ENCODE peak calls at places on chromosomes 12 and 14, in six cellular contexts. J is HepG2, R is SK-N-SH, F is GM12878, N is K562, T is Panc1. H is an unnamed sample.
A peak's percentile ranks its signal among the peaks of the same experiment; 100 is the strongest.

GRCh38 chr12:27521066-27521465 is 2.9 kb upstream of the PPFIBP1 start:
- DNase-seq in J (no peak), R (peak; percentile 31), F (no peak), T (no peak), N (peak; percentile 19), H (no peak)

GRCh38 chr14:75972729-75973480 is 8.9 kb downstream of the TGFB3 start:
- DNase-seq in J (no peak), F (no peak), T (no peak), R (peak; percentile 71), N (no peak), H (no peak)

GRCh38 chr12:113133036-113133435 is 2.5 kb downstream of the RASAL1 start:
- DNase-seq in J (no peak), T (no peak), R (peak; percentile 34), F (no peak), N (no peak), H (no peak)

GRCh38 chr12:108342985-108343384 is 3.9 kb upstream of the CMKLR1 start:
- DNase-seq in R (no peak), J (no peak), N (no peak), F (no peak), T (no peak), H (no peak)

GRCh38 chr12:31231611-31232360 is 94.2 kb downstream of the SINHCAF start:
- DNase-seq in R (no peak), N (no peak), T (no peak), F (no peak), J (no peak), H (no peak)

GRCh38 chr14:21699551-21699950 is 25.9 kb upstream of the OR4E1 start:
- DNase-seq in F (no peak), N (no peak), J (no peak), R (no peak), T (no peak), H (no peak)

GRCh38 chr14:85195872-85196477 is 334.0 kb upstream of the FLRT2 start:
- DNase-seq in T (no peak), J (no peak), F (no peak), R (peak; percentile 1), N (no peak), H (no peak)

GRCh38 chr12:16389594-16389993 is 42.1 kb downstream of the MGST1 start:
- DNase-seq in F (no peak), J (no peak), T (no peak), N (no peak), R (no peak), H (no peak)

GRCh38 chr14:65354131-65354530 is 58.4 kb upstream of the FUT8 start:
- DNase-seq in F (no peak), N (no peak), R (no peak), T (no peak), J (no peak), H (no peak)

GRCh38 chr14:21044106-21044618 is 2.0 kb downstream of the RNASE7 start:
- DNase-seq in N (no peak), T (no peak), F (no peak), R (peak; percentile 53), J (peak; percentile 78), H (no peak)

GRCh38 chr12:119460876-119461275 is 126.3 kb downstream of the CCDC60 start:
- DNase-seq in N (no peak), F (no peak), R (no peak), T (no peak), J (no peak), H (no peak)

GRCh38 chr14:34049769-34050168 is 98.9 kb upstream of the EGLN3 start:
- DNase-seq in T (no peak), J (no peak), R (no peak), F (no peak), N (no peak), H (no peak)

GRCh38 chr12:64256166-64256800 is 34.2 kb upstream of the KICS2 start:
- DNase-seq in T (no peak), R (peak; percentile 48), J (peak; percentile 49), F (no peak), N (peak; percentile 20), H (peak; percentile 33)

DNA sequence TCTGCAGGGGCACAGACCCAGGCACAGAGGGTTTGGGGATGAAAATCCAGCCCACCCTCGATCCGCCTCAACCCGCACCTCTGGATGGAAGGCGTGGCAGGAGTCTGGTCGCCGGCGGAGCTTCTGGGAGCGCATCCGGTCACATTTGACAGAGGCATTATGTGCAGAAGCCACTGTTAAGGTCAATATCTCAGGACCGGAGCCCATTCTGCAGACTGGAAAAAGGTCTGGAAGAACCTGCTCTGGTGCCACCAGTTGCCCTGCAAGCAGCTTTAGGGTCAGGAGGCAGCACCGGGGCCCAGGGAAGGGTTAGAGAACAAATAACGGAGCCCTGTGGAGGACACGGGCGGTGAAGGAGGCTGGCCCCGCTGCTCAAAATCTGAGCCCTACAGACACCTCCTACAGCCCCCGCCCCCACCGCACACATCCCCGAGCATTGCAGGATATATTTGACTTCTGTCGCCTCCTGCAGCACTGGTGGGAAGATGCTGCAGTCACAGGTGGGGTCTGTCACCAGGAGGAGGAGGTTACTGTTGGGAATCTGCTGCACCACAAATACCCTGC is 25.1 kb upstream of the LRTM2 start:
- DNase-seq in T (no peak), J (no peak), N (no peak), F (no peak), R (peak; percentile 9), H (no peak)
- TF ChIP-seq REST in T (no peak), J (no peak), N (no peak), F (no peak), R (no peak), H (no peak)

DNA sequence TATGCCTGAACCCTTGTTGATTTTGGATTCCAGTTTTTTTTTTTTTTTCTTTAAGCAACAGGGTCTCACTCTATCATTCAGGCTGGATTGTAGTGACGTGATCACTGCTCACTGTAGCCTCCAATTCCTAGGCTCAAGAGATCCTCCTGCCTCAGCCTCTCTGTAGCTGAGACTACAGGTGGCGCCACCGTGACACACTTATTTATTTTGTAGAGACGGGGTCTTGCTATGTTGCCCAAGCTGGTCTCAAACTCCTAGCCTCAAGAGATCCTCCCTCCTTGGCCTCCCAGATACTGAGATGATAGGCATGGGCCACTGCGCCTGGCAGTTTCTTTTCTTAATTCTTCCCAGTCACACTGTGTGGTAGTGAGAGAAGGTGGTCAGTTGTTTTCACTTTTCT is 25.2 kb downstream of the ACADS start:
- DNase-seq in R (no peak), F (no peak), N (no peak), J (no peak), T (no peak), H (no peak)
- TF ChIP-seq SIN3A in R (no peak), F (no peak), N (no peak), J (no peak), T (no peak), H (no peak)

DNA sequence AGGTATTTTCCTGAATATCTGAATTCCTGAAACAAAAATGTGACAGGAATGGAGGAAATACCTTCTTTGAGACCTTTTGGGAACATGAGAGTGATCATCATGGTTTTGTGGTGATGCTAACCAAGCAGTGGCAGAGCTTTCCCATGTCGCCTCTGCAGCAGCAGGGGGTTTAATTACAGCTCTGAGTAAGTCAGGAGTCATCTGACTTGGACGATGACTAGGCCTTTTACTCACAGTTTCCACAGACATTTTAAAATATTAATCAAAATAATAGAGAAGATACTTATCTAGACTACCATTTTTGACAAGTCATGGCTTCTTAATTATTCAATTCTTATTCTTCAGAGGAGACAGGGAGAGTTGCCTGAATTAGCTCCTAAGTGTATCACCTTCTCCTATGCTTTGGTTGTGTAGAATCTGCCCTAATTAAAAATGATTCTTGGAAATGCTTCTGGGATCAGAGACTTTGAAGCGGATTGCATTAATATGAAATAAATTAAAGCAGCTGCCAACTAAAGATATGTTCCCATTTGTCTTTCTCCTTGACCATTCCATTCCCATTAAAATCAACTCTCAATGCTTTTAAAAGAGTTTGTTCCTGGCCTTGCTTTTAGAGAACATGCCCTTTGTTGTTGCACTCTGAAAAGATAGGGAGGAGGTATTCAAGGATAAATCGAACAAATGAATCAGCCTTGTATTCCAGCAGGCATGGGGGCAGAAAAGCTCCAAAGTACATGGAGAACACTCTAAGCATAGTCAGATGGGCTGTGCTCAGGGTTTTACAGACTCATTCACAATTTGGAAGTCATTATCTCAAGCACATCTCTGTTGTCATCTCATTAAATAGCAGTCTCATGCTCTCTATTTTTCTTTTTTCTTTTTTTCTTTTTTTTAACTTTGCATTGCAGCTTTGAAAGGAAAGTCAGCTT is 7.7 kb upstream of the IFNG-AS1 start:
- DNase-seq in T (no peak), J (no peak), F (no peak), R (no peak), N (no peak), H (peak; percentile 81)
- TF ChIP-seq REST in T (no peak), J (no peak), F (no peak), R (peak; percentile 36), N (no peak), H (no peak)

GRCh38 chr12:99110866-99111265 is 465.8 kb downstream of the APAF1 start:
- DNase-seq in F (no peak), R (no peak), N (no peak), T (no peak), J (no peak), H (no peak)
- TF ChIP-seq SIN3A in F (no peak), R (no peak), N (no peak), T (no peak), J (no peak), H (no peak)

GRCh38 chr12:5789469-5789968 is 155.5 kb downstream of the ANO2 start:
- DNase-seq in J (no peak), R (no peak), T (no peak), F (no peak), N (no peak), H (no peak)
- TF ChIP-seq REST in J (no peak), R (no peak), T (no peak), F (no peak), N (no peak), H (no peak)